ENCODE peak calls at places on chromosomes 16 and 17, in ten cellular contexts. One of them, this sample, is unnamed.

GRCh38 chr17:75307957-75308731 is 18.9 kb upstream of the SLC25A19 start:
- DNase-seq in AG04450: no peak
- DNase-seq in lower lobe of right lung: no peak
- DNase-seq in heart left ventricle: no peak
- DNase-seq in CD8-positive, alpha-beta memory T cell: no peak
- DNase-seq in sigmoid colon: no peak
- DNase-seq in mesendoderm: no peak
- DNase-seq in mammary epithelial cell: no peak
- DNase-seq in IMR-90: no peak
- DNase-seq in Panc1: no peak
- DNase-seq in this sample: no peak

GRCh38 chr17:41538565-41538991 is 10.5 kb upstream of the KRT19 start:
- DNase-seq in AG04450: no peak
- DNase-seq in lower lobe of right lung: no peak
- DNase-seq in heart left ventricle: no peak
- DNase-seq in CD8-positive, alpha-beta memory T cell: no peak
- DNase-seq in sigmoid colon: no peak
- DNase-seq in mesendoderm: peak
- DNase-seq in mammary epithelial cell: peak
- DNase-seq in IMR-90: peak
- DNase-seq in Panc1: no peak
- DNase-seq in this sample: no peak

GRCh38 chr17:81902653-81903414 is 796 bp downstream of the NPB start:
- DNase-seq in AG04450: no peak
- DNase-seq in lower lobe of right lung: no peak
- DNase-seq in heart left ventricle: peak
- DNase-seq in CD8-positive, alpha-beta memory T cell: no peak
- DNase-seq in sigmoid colon: no peak
- DNase-seq in mesendoderm: no peak
- DNase-seq in mammary epithelial cell: no peak
- DNase-seq in IMR-90: no peak
- DNase-seq in Panc1: no peak
- DNase-seq in this sample: no peak

GRCh38 chr17:59652119-59652518 is 32.4 kb downstream of the CLTC start:
- DNase-seq in AG04450: peak
- DNase-seq in lower lobe of right lung: no peak
- DNase-seq in heart left ventricle: no peak
- DNase-seq in CD8-positive, alpha-beta memory T cell: no peak
- DNase-seq in sigmoid colon: no peak
- DNase-seq in mesendoderm: no peak
- DNase-seq in mammary epithelial cell: no peak
- DNase-seq in IMR-90: peak
- DNase-seq in Panc1: no peak
- DNase-seq in this sample: no peak

GRCh38 chr17:49968380-49969133 is 433 bp upstream of the DLX4 start:
- DNase-seq in AG04450: no peak
- DNase-seq in lower lobe of right lung: peak
- DNase-seq in heart left ventricle: peak
- DNase-seq in CD8-positive, alpha-beta memory T cell: peak
- DNase-seq in sigmoid colon: no peak
- DNase-seq in mesendoderm: peak
- DNase-seq in mammary epithelial cell: peak
- DNase-seq in IMR-90: peak
- DNase-seq in Panc1: no peak
- DNase-seq in this sample: peak

GRCh38 chr17:14593956-14594355 is 293.1 kb downstream of the HS3ST3B1 start:
- DNase-seq in AG04450: no peak
- DNase-seq in lower lobe of right lung: no peak
- DNase-seq in heart left ventricle: no peak
- DNase-seq in CD8-positive, alpha-beta memory T cell: no peak
- DNase-seq in sigmoid colon: no peak
- DNase-seq in mesendoderm: peak
- DNase-seq in mammary epithelial cell: no peak
- DNase-seq in IMR-90: no peak
- DNase-seq in Panc1: no peak
- DNase-seq in this sample: no peak

GRCh38 chr17:41895617-41896016 is 23.1 kb downstream of the ACLY start:
- DNase-seq in AG04450: no peak
- DNase-seq in lower lobe of right lung: no peak
- DNase-seq in heart left ventricle: peak
- DNase-seq in CD8-positive, alpha-beta memory T cell: no peak
- DNase-seq in sigmoid colon: peak
- DNase-seq in mesendoderm: no peak
- DNase-seq in mammary epithelial cell: no peak
- DNase-seq in IMR-90: peak
- DNase-seq in Panc1: no peak
- DNase-seq in this sample: peak

GRCh38 chr17:75550139-75550465 is 24.6 kb downstream of the LLGL2 start:
- DNase-seq in AG04450: no peak
- DNase-seq in lower lobe of right lung: no peak
- DNase-seq in heart left ventricle: no peak
- DNase-seq in CD8-positive, alpha-beta memory T cell: no peak
- DNase-seq in sigmoid colon: no peak
- DNase-seq in mesendoderm: no peak
- DNase-seq in mammary epithelial cell: no peak
- DNase-seq in IMR-90: no peak
- DNase-seq in Panc1: no peak
- DNase-seq in this sample: no peak

GRCh38 chr16:23113185-23113584 is 36.1 kb downstream of the USP31 start:
- DNase-seq in AG04450: no peak
- DNase-seq in lower lobe of right lung: no peak
- DNase-seq in heart left ventricle: no peak
- DNase-seq in CD8-positive, alpha-beta memory T cell: no peak
- DNase-seq in sigmoid colon: no peak
- DNase-seq in mesendoderm: no peak
- DNase-seq in mammary epithelial cell: no peak
- DNase-seq in IMR-90: no peak
- DNase-seq in Panc1: no peak
- DNase-seq in this sample: no peak

GRCh38 chr17:40122944-40123810 is 1.4 kb downstream of the MSL1 start:
- DNase-seq in AG04450: no peak
- DNase-seq in lower lobe of right lung: peak
- DNase-seq in heart left ventricle: no peak
- DNase-seq in CD8-positive, alpha-beta memory T cell: peak
- DNase-seq in sigmoid colon: no peak
- DNase-seq in mesendoderm: peak
- DNase-seq in mammary epithelial cell: peak
- DNase-seq in IMR-90: peak
- DNase-seq in Panc1: no peak
- DNase-seq in this sample: peak
- H3K27ac ChIP-seq in AG04450: peak
- H3K27ac ChIP-seq in lower lobe of right lung: peak
- H3K27ac ChIP-seq in heart left ventricle: peak
- H3K27ac ChIP-seq in CD8-positive, alpha-beta memory T cell: peak
- H3K27ac ChIP-seq in sigmoid colon: peak
- H3K27ac ChIP-seq in mesendoderm: peak
- H3K27ac ChIP-seq in mammary epithelial cell: peak
- H3K27ac ChIP-seq in IMR-90: peak
- H3K27ac ChIP-seq in Panc1: peak
- H3K27ac ChIP-seq in this sample: peak

GRCh38 chr17:39150104-39150634 is 1.3 kb downstream of the PLXDC1 start:
- DNase-seq in AG04450: no peak
- DNase-seq in lower lobe of right lung: no peak
- DNase-seq in heart left ventricle: no peak
- DNase-seq in CD8-positive, alpha-beta memory T cell: no peak
- DNase-seq in sigmoid colon: no peak
- DNase-seq in mesendoderm: no peak
- DNase-seq in mammary epithelial cell: no peak
- DNase-seq in IMR-90: no peak
- DNase-seq in Panc1: no peak
- DNase-seq in this sample: peak

GRCh38 chr17:39152134-39152884 is 872 bp upstream of the PLXDC1 start:
- DNase-seq in AG04450: no peak
- DNase-seq in lower lobe of right lung: no peak
- DNase-seq in heart left ventricle: peak
- DNase-seq in CD8-positive, alpha-beta memory T cell: peak
- DNase-seq in sigmoid colon: peak
- DNase-seq in mesendoderm: no peak
- DNase-seq in mammary epithelial cell: no peak
- DNase-seq in IMR-90: no peak
- DNase-seq in Panc1: no peak
- DNase-seq in this sample: peak

GRCh38 chr17:39153541-39154111 is 2.2 kb upstream of the PLXDC1 start:
- DNase-seq in AG04450: peak
- DNase-seq in lower lobe of right lung: peak
- DNase-seq in heart left ventricle: peak
- DNase-seq in CD8-positive, alpha-beta memory T cell: peak
- DNase-seq in sigmoid colon: peak
- DNase-seq in mesendoderm: peak
- DNase-seq in mammary epithelial cell: peak
- DNase-seq in IMR-90: peak
- DNase-seq in Panc1: peak
- DNase-seq in this sample: peak

GRCh38 chr17:39151680-39152058 is 232 bp upstream of the PLXDC1 start:
- DNase-seq in AG04450: no peak
- DNase-seq in lower lobe of right lung: no peak
- DNase-seq in heart left ventricle: no peak
- DNase-seq in CD8-positive, alpha-beta memory T cell: no peak
- DNase-seq in sigmoid colon: peak
- DNase-seq in mesendoderm: no peak
- DNase-seq in mammary epithelial cell: no peak
- DNase-seq in IMR-90: no peak
- DNase-seq in Panc1: no peak
- DNase-seq in this sample: no peak

GRCh38 chr17:39150795-39151679 is at the start of gene PLXDC1:
- DNase-seq in AG04450: no peak
- DNase-seq in lower lobe of right lung: no peak
- DNase-seq in heart left ventricle: no peak
- DNase-seq in CD8-positive, alpha-beta memory T cell: peak
- DNase-seq in sigmoid colon: no peak
- DNase-seq in mesendoderm: no peak
- DNase-seq in mammary epithelial cell: no peak
- DNase-seq in IMR-90: no peak
- DNase-seq in Panc1: no peak
- DNase-seq in this sample: no peak
- H3K4me3 ChIP-seq in AG04450: peak
- H3K4me3 ChIP-seq in lower lobe of right lung: peak
- H3K4me3 ChIP-seq in heart left ventricle: peak
- H3K4me3 ChIP-seq in CD8-positive, alpha-beta memory T cell: peak
- H3K4me3 ChIP-seq in sigmoid colon: peak
- H3K4me3 ChIP-seq in mesendoderm: peak
- H3K4me3 ChIP-seq in mammary epithelial cell: no peak
- H3K4me3 ChIP-seq in IMR-90: peak
- H3K4me3 ChIP-seq in Panc1: peak
- H3K4me3 ChIP-seq in this sample: peak

DNA sequence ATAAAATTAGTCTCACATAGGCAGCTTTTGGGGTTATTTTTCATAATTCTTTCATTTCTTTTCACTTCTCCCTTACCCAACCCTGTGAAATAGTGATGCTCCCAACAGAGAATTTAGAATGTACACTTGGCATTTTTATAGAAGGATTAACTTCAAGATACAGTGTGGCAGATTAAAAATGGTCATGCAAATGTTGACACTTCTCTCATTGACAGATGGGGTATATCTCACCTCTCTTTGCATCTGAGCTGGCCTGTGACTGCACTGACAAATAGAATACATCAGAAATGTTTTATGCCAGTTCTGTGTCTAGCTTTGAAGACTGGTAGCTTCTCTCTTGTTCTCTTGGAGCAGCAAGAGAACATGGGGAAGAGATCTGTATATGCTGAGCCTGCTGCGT is 949.7 kb downstream of the CDH11 start:
- DNase-seq in AG04450: no peak
- DNase-seq in lower lobe of right lung: no peak
- DNase-seq in heart left ventricle: no peak
- DNase-seq in CD8-positive, alpha-beta memory T cell: no peak
- DNase-seq in sigmoid colon: no peak
- DNase-seq in mesendoderm: no peak
- DNase-seq in mammary epithelial cell: no peak
- DNase-seq in IMR-90: no peak
- DNase-seq in Panc1: no peak
- DNase-seq in this sample: no peak
- H3K27ac ChIP-seq in AG04450: no peak
- H3K27ac ChIP-seq in lower lobe of right lung: no peak
- H3K27ac ChIP-seq in heart left ventricle: no peak
- H3K27ac ChIP-seq in CD8-positive, alpha-beta memory T cell: no peak
- H3K27ac ChIP-seq in sigmoid colon: no peak
- H3K27ac ChIP-seq in mesendoderm: no peak
- H3K27ac ChIP-seq in mammary epithelial cell: no peak
- H3K27ac ChIP-seq in IMR-90: no peak
- H3K27ac ChIP-seq in Panc1: no peak
- H3K27ac ChIP-seq in this sample: no peak

GRCh38 chr16:54165174-54165911 is 121.2 kb downstream of the IRX3 start:
- DNase-seq in AG04450: no peak
- DNase-seq in lower lobe of right lung: no peak
- DNase-seq in heart left ventricle: no peak
- DNase-seq in CD8-positive, alpha-beta memory T cell: no peak
- DNase-seq in sigmoid colon: peak
- DNase-seq in mesendoderm: no peak
- DNase-seq in mammary epithelial cell: no peak
- DNase-seq in IMR-90: no peak
- DNase-seq in Panc1: no peak
- DNase-seq in this sample: no peak
- H3K4me3 ChIP-seq in AG04450: no peak
- H3K4me3 ChIP-seq in lower lobe of right lung: no peak
- H3K4me3 ChIP-seq in heart left ventricle: no peak
- H3K4me3 ChIP-seq in CD8-positive, alpha-beta memory T cell: no peak
- H3K4me3 ChIP-seq in sigmoid colon: no peak
- H3K4me3 ChIP-seq in mesendoderm: no peak
- H3K4me3 ChIP-seq in mammary epithelial cell: no peak
- H3K4me3 ChIP-seq in IMR-90: no peak
- H3K4me3 ChIP-seq in Panc1: no peak
- H3K4me3 ChIP-seq in this sample: no peak